ENCODE peak calls at places on chromosomes 3 and 15, in nine cellular contexts. U, R, N, B, V, L, H, S and P are unnamed samples.

GRCh38 chr15:48861813-48862431 is 16.0 kb upstream of the EID1 start:
- DNase-seq in B (peak; percentile 8), R (peak; percentile 68), H (no peak), S (no peak), U (no peak), L (no peak), V (no peak), N (peak; percentile 87), P (peak; percentile 53)

GRCh38 chr3:161412117-161412516 is 40.8 kb upstream of the SPTSSB start:
- DNase-seq in S (no peak), L (no peak), V (no peak), U (no peak), B (no peak), N (no peak), R (peak; percentile 65), H (no peak), P (no peak)

GRCh38 chr3:120129718-120130117 is 35.5 kb upstream of the GSK3B start:
- DNase-seq in L (no peak), U (no peak), R (no peak), B (no peak), S (no peak), N (no peak), H (no peak), V (no peak), P (no peak)

GRCh38 chr3:80355144-80355543 is 587.3 kb upstream of the ROBO1 start:
- DNase-seq in R (no peak), S (no peak), H (no peak), V (no peak), N (peak; percentile 23), U (no peak), B (no peak), L (no peak), P (no peak)

GRCh38 chr3:100030346-100030745 is 84.0 kb downstream of the FILIP1L start:
- DNase-seq in N (no peak), S (no peak), U (no peak), R (no peak), H (no peak), B (no peak), V (no peak), L (no peak), P (no peak)

GRCh38 chr3:4981688-4982494 is 2.7 kb downstream of the BHLHE40 start:
- DNase-seq in R (peak; percentile 90), B (no peak), L (no peak), N (peak; percentile 81), V (no peak), H (no peak), S (peak; percentile 59), U (peak; percentile 54), P (no peak)

GRCh38 chr3:10788451-10788850 is 27.6 kb upstream of the SLC6A11 start:
- DNase-seq in U (no peak), R (no peak), H (no peak), V (no peak), N (no peak), L (no peak), B (no peak), S (no peak), P (no peak)

GRCh38 chr3:38438421-38438820 is 15.3 kb upstream of the ACVR2B start:
- DNase-seq in R (no peak), V (no peak), U (no peak), L (no peak), H (no peak), S (peak; percentile 45), N (peak; percentile 45), B (peak; percentile 21), P (peak; percentile 53)

GRCh38 chr15:58043192-58043903 is 22.2 kb downstream of the ALDH1A2 start:
- DNase-seq in N (peak; percentile 76), B (peak; percentile 53), S (peak; percentile 51), H (no peak), U (peak; percentile 17), L (no peak), V (no peak), R (peak; percentile 49), P (no peak)

GRCh38 chr15:59794229-59794886 is 105.2 kb upstream of the BNIP2 start:
- DNase-seq in R (no peak), B (no peak), V (no peak), L (no peak), U (no peak), H (no peak), S (no peak), N (no peak), P (no peak)
- H3K4me3 ChIP-seq in R (no peak overlapping the region), B (no peak overlapping the region), V (no peak overlapping the region), L (no peak overlapping the region), U (no peak overlapping the region), H (no peak overlapping the region), S (no peak overlapping the region), N (no peak overlapping the region), P (no peak overlapping the region)

DNA sequence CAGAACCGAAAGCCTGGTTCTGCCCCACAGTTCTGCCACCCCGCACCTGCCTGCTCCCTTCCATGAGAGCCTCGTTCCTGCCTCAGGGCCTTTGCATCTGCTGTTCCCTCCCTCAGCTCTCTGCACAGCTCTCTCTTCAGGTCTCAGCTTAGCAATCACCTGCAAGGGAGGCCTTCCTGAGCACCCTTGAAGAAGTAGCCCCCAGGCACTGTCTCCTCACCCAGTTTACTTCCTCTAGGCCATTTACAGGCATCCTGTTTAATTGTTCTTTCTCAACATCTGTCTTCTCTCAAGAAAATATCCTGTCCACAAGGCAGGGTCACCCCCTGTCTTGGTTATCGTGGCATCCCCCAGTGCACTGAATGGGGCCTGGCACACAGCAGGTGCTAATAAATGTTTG is 13.4 kb upstream of the IQSEC1 start:
- DNase-seq in H (no peak), N (no peak), B (peak; percentile 28), L (no peak), V (no peak), S (no peak), U (no peak), R (no peak), P (no peak)
- H3K27ac ChIP-seq in H (no peak overlapping the region), N (no peak overlapping the region), B (no peak overlapping the region), L (no peak overlapping the region), V (no peak overlapping the region), S (no peak overlapping the region), U (no peak overlapping the region), R (no peak overlapping the region), P (no peak overlapping the region)

GRCh38 chr15:59561547-59561946 is 50.0 kb upstream of the GCNT3 start:
- DNase-seq in R (no peak), V (no peak), N (no peak), H (no peak), U (no peak), L (no peak), B (no peak), S (no peak), P (no peak)
- H3K4me3 ChIP-seq in R (no peak overlapping the region), V (no peak overlapping the region), N (no peak overlapping the region), H (no peak overlapping the region), U (no peak overlapping the region), L (no peak overlapping the region), B (no peak overlapping the region), S (no peak overlapping the region), P (no peak overlapping the region)

GRCh38 chr3:181725830-181726229 is 14.1 kb downstream of the SOX2 start:
- DNase-seq in N (no peak), S (no peak), B (no peak), H (no peak), L (peak; percentile 70), U (no peak), R (no peak), V (no peak), P (no peak)

GRCh38 chr3:181724432-181724740 is 12.7 kb downstream of the SOX2 start:
- DNase-seq in N (no peak), H (no peak), L (no peak), S (no peak), V (no peak), B (no peak), U (no peak), R (no peak), P (no peak)

GRCh38 chr3:181726351-181727121 is 14.8 kb downstream of the SOX2 start:
- DNase-seq in S (no peak), L (no peak), B (no peak), U (no peak), H (no peak), N (no peak), R (peak; percentile 47), V (no peak), P (no peak)

GRCh38 chr3:181723568-181724431 is 12.1 kb downstream of the SOX2 start:
- DNase-seq in N (no peak), S (no peak), V (no peak), U (no peak), H (no peak), L (no peak), R (no peak), B (no peak), P (no peak)

GRCh38 chr3:181725033-181725775 is 13.5 kb downstream of the SOX2 start:
- DNase-seq in L (no peak), B (no peak), U (no peak), V (no peak), N (no peak), H (no peak), R (no peak), S (no peak), P (no peak)
- H3K27ac ChIP-seq in L (no peak overlapping the region), B (no peak overlapping the region), U (no peak overlapping the region), V (no peak overlapping the region), N (no peak overlapping the region), H (no peak overlapping the region), R (no peak overlapping the region), S (no peak overlapping the region), P (no peak overlapping the region)